ENCODE peak calls at places on chromosomes 5 and 9, in four cellular contexts. One of them, this sample, is unnamed.

GRCh38 chr5:125232779-125233230 is 486.4 kb upstream of the ZNF608 start:
- DNase-seq in HepG2: no peak
- DNase-seq in transverse colon: no peak
- DNase-seq in tibial nerve: no peak
- DNase-seq in this sample: no peak

GRCh38 chr9:124730772-124731171 is 40.3 kb downstream of the NR6A1 start:
- DNase-seq in HepG2: no peak
- DNase-seq in transverse colon: no peak
- DNase-seq in tibial nerve: no peak
- DNase-seq in this sample: no peak

GRCh38 chr5:132812949-132813598 is at the start of gene SOWAHA:
- DNase-seq in HepG2: no peak
- DNase-seq in transverse colon: peak; percentile 60
- DNase-seq in tibial nerve: no peak
- DNase-seq in this sample: peak; percentile 51

GRCh38 chr5:179265529-179266290 is 79.6 kb downstream of the ADAMTS2 start:
- DNase-seq in HepG2: no peak
- DNase-seq in transverse colon: peak; percentile 82
- DNase-seq in tibial nerve: peak; percentile 92
- DNase-seq in this sample: peak; percentile 92

GRCh38 chr5:53429706-53430105 is 50.7 kb upstream of the FST start:
- DNase-seq in HepG2: peak; percentile 20
- DNase-seq in transverse colon: no peak
- DNase-seq in tibial nerve: no peak
- DNase-seq in this sample: no peak

GRCh38 chr9:90502134-90502533 is 140.5 kb downstream of the DIRAS2 start:
- DNase-seq in HepG2: no peak
- DNase-seq in transverse colon: no peak
- DNase-seq in tibial nerve: no peak
- DNase-seq in this sample: no peak

GRCh38 chr5:108930107-108930506 is 182.4 kb downstream of the FER start:
- DNase-seq in HepG2: no peak
- DNase-seq in transverse colon: no peak
- DNase-seq in tibial nerve: no peak
- DNase-seq in this sample: no peak

GRCh38 chr9:72983056-72983455 is 30.2 kb upstream of the ALDH1A1 start:
- DNase-seq in HepG2: peak; percentile 86
- DNase-seq in transverse colon: no peak
- DNase-seq in tibial nerve: no peak
- DNase-seq in this sample: no peak

GRCh38 chr5:144800169-144800568 is 629.5 kb downstream of the KCTD16 start:
- DNase-seq in HepG2: no peak
- DNase-seq in transverse colon: no peak
- DNase-seq in tibial nerve: no peak
- DNase-seq in this sample: no peak

GRCh38 chr5:88792144-88792840 is 90.7 kb downstream of the MEF2C start:
- DNase-seq in HepG2: no peak
- DNase-seq in transverse colon: no peak
- DNase-seq in tibial nerve: no peak
- DNase-seq in this sample: no peak

GRCh38 chr5:7392401-7393024 is 3.4 kb upstream of the ADCY2 start:
- DNase-seq in HepG2: peak; percentile 6
- DNase-seq in transverse colon: no peak
- DNase-seq in tibial nerve: no peak
- DNase-seq in this sample: peak; percentile 72

GRCh38 chr5:87126869-87127268 is 140.8 kb upstream of the RASA1 start:
- DNase-seq in HepG2: no peak
- DNase-seq in transverse colon: no peak
- DNase-seq in tibial nerve: no peak
- DNase-seq in this sample: no peak

GRCh38 chr9:89606049-89606481 is 1.3 kb downstream of the GADD45G start:
- DNase-seq in HepG2: peak; percentile 27
- DNase-seq in transverse colon: peak; percentile 85
- DNase-seq in tibial nerve: peak; percentile 62
- DNase-seq in this sample: peak; percentile 57

GRCh38 chr9:87206064-87206661 is 258.9 kb upstream of the GAS1 start:
- DNase-seq in HepG2: no peak
- DNase-seq in transverse colon: no peak
- DNase-seq in tibial nerve: no peak
- DNase-seq in this sample: no peak

GRCh38 chr5:172177232-172177631 is 10.8 kb downstream of the STK10 start:
- DNase-seq in HepG2: no peak
- DNase-seq in transverse colon: no peak
- DNase-seq in tibial nerve: no peak
- DNase-seq in this sample: no peak

GRCh38 chr5:172172912-172173591 is 15.0 kb downstream of the STK10 start:
- DNase-seq in HepG2: no peak
- DNase-seq in transverse colon: no peak
- DNase-seq in tibial nerve: no peak
- DNase-seq in this sample: no peak

GRCh38 chr5:172178301-172179031 is 9.6 kb downstream of the STK10 start:
- DNase-seq in HepG2: no peak
- DNase-seq in transverse colon: no peak
- DNase-seq in tibial nerve: no peak
- DNase-seq in this sample: no peak

GRCh38 chr5:172173771-172174170 is 14.3 kb downstream of the STK10 start:
- DNase-seq in HepG2: no peak
- DNase-seq in transverse colon: no peak
- DNase-seq in tibial nerve: no peak
- DNase-seq in this sample: no peak

DNA sequence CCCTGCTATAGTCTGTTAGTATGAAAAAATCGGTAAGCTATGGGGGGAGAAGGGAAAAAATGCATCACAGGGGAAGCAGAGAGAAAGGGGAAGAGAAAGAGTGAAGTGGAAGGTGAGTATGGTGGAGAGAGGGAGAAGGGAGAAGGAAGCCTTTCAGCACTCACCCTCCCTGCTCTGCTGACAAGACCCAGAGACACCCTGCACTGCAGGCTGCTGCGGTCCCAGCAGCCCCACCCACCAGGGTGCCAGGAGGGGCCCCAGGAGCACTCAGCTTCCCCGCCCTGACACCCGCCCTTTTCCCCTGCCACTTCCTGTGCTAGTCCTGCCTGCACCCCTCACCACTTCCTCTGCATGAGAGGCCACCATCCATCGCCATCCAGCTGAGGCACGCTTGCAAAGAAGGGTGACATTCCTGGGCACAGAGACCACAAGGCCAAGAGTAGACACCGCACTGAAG is 12.7 kb downstream of the STK10 start:
- DNase-seq in HepG2: peak; percentile 25
- DNase-seq in transverse colon: peak; percentile 83
- DNase-seq in tibial nerve: no peak
- DNase-seq in this sample: no peak
- TF ChIP-seq POLR2A in HepG2: no peak
- TF ChIP-seq POLR2A in transverse colon: no peak
- TF ChIP-seq POLR2A in tibial nerve: no peak
- TF ChIP-seq POLR2A in this sample: no peak

DNA sequence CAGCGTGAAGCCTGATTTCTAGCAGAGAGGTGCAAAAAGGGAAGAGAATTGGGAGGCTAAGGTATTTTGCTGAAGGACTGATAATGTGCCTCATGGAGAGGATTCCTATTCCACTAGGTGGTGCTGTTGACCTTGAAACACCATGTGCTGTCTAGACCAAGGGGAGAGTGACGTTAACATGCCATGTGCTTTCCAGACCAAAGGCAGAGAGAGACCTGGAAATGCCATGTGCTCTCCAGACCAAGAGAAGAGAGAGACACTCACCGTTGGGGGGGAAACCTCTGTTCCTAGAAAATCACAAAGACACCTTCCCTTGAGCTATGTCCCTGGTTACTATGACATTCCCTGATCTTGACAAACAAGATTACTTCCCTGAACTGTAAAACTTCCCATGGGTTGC is 286.0 kb upstream of the TUSC1 start:
- DNase-seq in HepG2: peak; percentile 47
- DNase-seq in transverse colon: no peak
- DNase-seq in tibial nerve: no peak
- DNase-seq in this sample: peak; percentile 75
- TF ChIP-seq CTCF in HepG2: peak; percentile 46
- TF ChIP-seq CTCF in transverse colon: peak; percentile 20
- TF ChIP-seq CTCF in tibial nerve: no peak
- TF ChIP-seq CTCF in this sample: peak; percentile 55

GRCh38 chr5:170247363-170247762 is 14.6 kb downstream of the C5orf58 start:
- DNase-seq in HepG2: no peak
- DNase-seq in transverse colon: no peak
- DNase-seq in tibial nerve: no peak
- DNase-seq in this sample: no peak
- H3K36me3 ChIP-seq in HepG2: no peaks in the 10 kb centered on the region
- H3K36me3 ChIP-seq in transverse colon: no peaks in the 10 kb centered on the region
- H3K36me3 ChIP-seq in tibial nerve: no peaks in the 10 kb centered on the region
- H3K36me3 ChIP-seq in this sample: no peaks in the 10 kb centered on the region

GRCh38 chr9:106288689-106289088 is 574.3 kb upstream of the ZNF462 start:
- DNase-seq in HepG2: no peak
- DNase-seq in transverse colon: no peak
- DNase-seq in tibial nerve: no peak
- DNase-seq in this sample: no peak
- TF ChIP-seq POLR2A in HepG2: no peak
- TF ChIP-seq POLR2A in transverse colon: no peak
- TF ChIP-seq POLR2A in tibial nerve: no peak
- TF ChIP-seq POLR2A in this sample: no peak

GRCh38 chr5:103031607-103032006 is 88.3 kb downstream of the GIN1 start:
- DNase-seq in HepG2: no peak
- DNase-seq in transverse colon: no peak
- DNase-seq in tibial nerve: no peak
- DNase-seq in this sample: no peak
- TF ChIP-seq CTCF in HepG2: no peak
- TF ChIP-seq CTCF in transverse colon: no peak
- TF ChIP-seq CTCF in tibial nerve: no peak
- TF ChIP-seq CTCF in this sample: no peak

DNA sequence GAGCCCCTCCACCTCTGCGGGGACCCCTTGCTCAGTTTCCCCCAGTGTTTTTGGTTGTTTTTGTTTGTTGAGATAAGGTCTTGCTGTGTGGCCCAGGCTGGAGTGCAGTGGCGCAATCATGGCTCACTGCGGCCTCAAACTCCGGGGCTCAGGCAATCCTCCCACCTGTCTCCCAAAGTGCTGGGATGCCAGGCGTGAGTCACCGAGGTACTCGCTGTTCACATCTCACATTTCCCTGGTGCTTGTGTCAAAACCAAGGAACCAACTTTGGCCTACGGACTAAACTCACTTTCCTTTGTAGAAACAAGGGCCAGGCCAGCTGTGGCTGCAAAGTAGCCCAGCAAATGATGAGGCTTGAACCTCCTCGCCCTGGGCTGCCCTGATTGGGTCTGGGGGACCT is 9.7 kb upstream of the AJM1 start:
- DNase-seq in HepG2: no peak
- DNase-seq in transverse colon: no peak
- DNase-seq in tibial nerve: no peak
- DNase-seq in this sample: no peak
- H3K36me3 ChIP-seq in HepG2: peaks cover 31% of the 10 kb centered on the region
- H3K36me3 ChIP-seq in transverse colon: no peaks in the 10 kb centered on the region
- H3K36me3 ChIP-seq in tibial nerve: no peaks in the 10 kb centered on the region
- H3K36me3 ChIP-seq in this sample: no peaks in the 10 kb centered on the region

GRCh38 chr9:109422641-109423040 is 75.5 kb downstream of the PTPN3 start:
- DNase-seq in HepG2: no peak
- DNase-seq in transverse colon: no peak
- DNase-seq in tibial nerve: no peak
- DNase-seq in this sample: no peak

GRCh38 chr9:109418827-109419226 is 79.3 kb downstream of the PTPN3 start:
- DNase-seq in HepG2: no peak
- DNase-seq in transverse colon: no peak
- DNase-seq in tibial nerve: no peak
- DNase-seq in this sample: no peak

GRCh38 chr9:109423877-109424276 is 74.2 kb downstream of the PTPN3 start:
- DNase-seq in HepG2: no peak
- DNase-seq in transverse colon: no peak
- DNase-seq in tibial nerve: no peak
- DNase-seq in this sample: no peak

GRCh38 chr9:109419531-109419930 is 78.6 kb downstream of the PTPN3 start:
- DNase-seq in HepG2: no peak
- DNase-seq in transverse colon: no peak
- DNase-seq in tibial nerve: no peak
- DNase-seq in this sample: no peak

DNA sequence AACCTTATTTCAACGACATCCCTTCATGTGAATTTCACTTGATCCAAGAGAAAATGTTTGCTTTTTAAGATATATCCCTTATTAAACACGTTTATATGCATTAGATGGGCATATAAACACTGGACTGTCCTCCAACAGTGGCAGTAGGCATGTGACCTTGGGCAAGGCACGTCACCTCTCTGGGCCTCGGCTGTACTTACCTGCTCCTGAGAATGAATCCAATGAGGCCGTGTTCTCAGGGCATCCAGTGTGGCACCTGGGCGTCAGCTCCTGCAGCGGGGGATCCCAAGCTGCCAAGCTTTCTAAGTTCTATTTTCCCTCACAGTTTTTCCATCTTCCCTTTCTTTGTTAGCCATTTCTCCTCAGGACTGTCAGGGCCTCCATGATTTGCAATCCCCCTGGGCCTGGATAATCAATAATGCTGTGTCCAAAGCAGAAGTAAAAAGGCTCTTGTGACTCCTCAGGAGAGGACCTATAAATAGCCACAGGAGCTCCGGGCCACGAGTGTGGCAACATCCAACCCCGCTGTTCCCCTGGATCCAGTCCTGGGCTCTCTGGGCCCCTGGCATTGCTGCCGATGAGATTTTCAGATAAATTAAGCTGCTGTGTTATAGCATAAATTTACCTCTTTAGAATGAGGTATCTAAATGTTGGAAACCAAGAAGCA is 76.9 kb downstream of the PTPN3 start:
- DNase-seq in HepG2: no peak
- DNase-seq in transverse colon: no peak
- DNase-seq in tibial nerve: no peak
- DNase-seq in this sample: no peak
- TF ChIP-seq POLR2A in HepG2: no peak
- TF ChIP-seq POLR2A in transverse colon: no peak
- TF ChIP-seq POLR2A in tibial nerve: no peak
- TF ChIP-seq POLR2A in this sample: no peak

DNA sequence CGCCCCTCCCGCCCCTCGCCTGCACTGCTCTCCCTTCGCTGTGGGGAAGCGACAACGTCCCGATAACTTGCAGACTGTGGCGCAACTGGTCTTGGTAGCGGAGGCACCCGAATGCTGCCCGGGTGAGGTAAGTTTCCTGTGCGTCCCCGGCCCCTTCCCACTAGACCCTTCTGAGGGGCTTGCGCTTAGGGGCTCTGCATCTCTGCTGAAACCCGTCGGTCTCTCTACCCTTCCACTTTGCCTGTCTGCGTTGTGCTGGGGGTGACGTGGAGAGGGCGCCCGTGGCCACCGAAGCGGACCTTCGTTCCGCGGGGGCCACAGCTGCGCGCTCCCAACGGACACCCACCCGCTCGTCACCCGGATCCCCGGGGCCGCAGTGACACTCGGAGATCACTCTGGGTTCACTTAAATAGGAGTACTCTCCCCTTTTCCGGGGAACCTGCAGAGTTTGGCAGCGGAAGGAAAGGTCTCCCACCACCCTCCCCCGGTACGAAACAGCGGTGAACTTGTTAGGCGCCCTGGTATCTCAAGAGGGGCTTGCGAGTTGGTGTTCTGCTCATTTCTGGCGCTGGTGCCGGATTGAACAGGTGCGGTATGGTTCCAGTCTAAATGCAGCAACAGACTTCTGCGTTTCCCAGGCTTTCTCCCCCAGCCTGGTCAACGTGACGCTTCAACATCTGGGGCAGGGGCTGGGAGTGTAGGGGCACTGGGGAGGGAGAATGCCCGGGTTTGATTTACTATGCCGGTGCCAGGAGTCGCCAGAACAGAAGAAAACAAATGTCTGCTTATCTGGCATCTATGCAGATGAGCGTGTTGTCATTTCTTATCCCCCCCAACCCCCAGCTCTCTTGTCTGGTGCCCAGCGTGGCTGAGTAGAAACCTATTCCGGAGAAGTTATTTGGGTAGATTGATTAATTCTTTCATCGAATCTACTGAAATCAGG is 867 bp downstream of the PIP5K1B start:
- DNase-seq in HepG2: peak; percentile 46
- DNase-seq in transverse colon: peak; percentile 67
- DNase-seq in tibial nerve: no peak
- DNase-seq in this sample: peak; percentile 48
- TF ChIP-seq CTCF in HepG2: peak; percentile 75
- TF ChIP-seq CTCF in transverse colon: no peak
- TF ChIP-seq CTCF in tibial nerve: no peak
- TF ChIP-seq CTCF in this sample: no peak

This sample was measured in testis.